ENCODE peak calls at places on chromosome 3, in eight cellular contexts. K is substantia nigra; Q is left ventricle myocardium inferior; R is CD4-positive, alpha-beta memory T cell; E is IMR-90; N is astrocyte; I is A549; D is stomach. B is an unnamed sample.

GRCh38 chr3:136989781-136990524 is 32.2 kb downstream of the IL20RB start:
- DNase-seq in K (no peak), Q (no peak), R (no peak), E (no peak), N (no peak), I (no peak), D (no peak), B (no peak)

GRCh38 chr3:16106050-16106449 is 68.4 kb upstream of the GALNT15 start:
- DNase-seq in K (no peak), Q (no peak), R (no peak), E (no peak), N (no peak), I (no peak), D (no peak), B (no peak)

GRCh38 chr3:115363071-115363470 is 216.0 kb upstream of the ZBTB20 start:
- DNase-seq in K (no peak), Q (no peak), R (no peak), E (peak; percentile 41), N (peak; percentile 44), I (no peak), D (no peak), B (no peak)

GRCh38 chr3:79154861-79155260 is 612.9 kb downstream of the ROBO1 start:
- DNase-seq in K (no peak), Q (no peak), R (no peak), E (no peak), N (no peak), I (no peak), D (no peak), B (no peak)

GRCh38 chr3:143329567-143330164 is 210.1 kb downstream of the CHST2 start:
- DNase-seq in K (peak; percentile 17), Q (no peak), R (no peak), E (no peak), N (peak; percentile 41), I (no peak), D (no peak), B (no peak)

GRCh38 chr3:3683261-3683660 is 116.0 kb upstream of the LRRN1 start:
- DNase-seq in K (no peak), Q (no peak), R (no peak), E (no peak), N (peak; percentile 83), I (no peak), D (no peak), B (no peak)

GRCh38 chr3:65597952-65598413 is 440.7 kb downstream of the MAGI1 start:
- DNase-seq in K (no peak), Q (no peak), R (no peak), E (no peak), N (no peak), I (no peak), D (no peak), B (no peak)

GRCh38 chr3:71048948-71049347 is 534.6 kb downstream of the FOXP1 start:
- DNase-seq in K (no peak), Q (no peak), R (no peak), E (no peak), N (no peak), I (peak; percentile 26), D (peak; percentile 41), B (no peak)

GRCh38 chr3:73592154-73592877 is 32.4 kb downstream of the PDZRN3 start:
- DNase-seq in K (no peak), Q (no peak), R (no peak), E (no peak), N (no peak), I (no peak), D (no peak), B (no peak)

GRCh38 chr3:28077566-28077965 is 163.9 kb upstream of the CMC1 start:
- DNase-seq in K (no peak), Q (no peak), R (no peak), E (peak; percentile 5), N (peak; percentile 3), I (peak; percentile 5), D (no peak), B (peak; percentile 88)

GRCh38 chr3:159928692-159929091 is 59.9 kb upstream of the IL12A start:
- DNase-seq in K (no peak), Q (no peak), R (no peak), E (peak; percentile 98), N (peak; percentile 99), I (peak; percentile 87), D (no peak), B (no peak)

GRCh38 chr3:142878901-142879300 is 10.0 kb downstream of the PCOLCE2 start:
- DNase-seq in K (no peak), Q (no peak), R (no peak), E (no peak), N (no peak), I (no peak), D (no peak), B (no peak)

GRCh38 chr3:72976182-72976825 is 20.3 kb upstream of the PPP4R2 start:
- DNase-seq in K (no peak), Q (no peak), R (no peak), E (peak; percentile 48), N (no peak), I (no peak), D (no peak), B (no peak)

GRCh38 chr3:81439088-81439487 is 322.4 kb downstream of the GBE1 start:
- DNase-seq in K (no peak), Q (no peak), R (no peak), E (no peak), N (no peak), I (no peak), D (no peak), B (no peak)

GRCh38 chr3:195891431-195892104 is 16.8 kb downstream of the TNK2 start:
- DNase-seq in K (no peak), Q (no peak), R (no peak), E (no peak), N (no peak), I (no peak), D (no peak), B (no peak)
- H3K27ac ChIP-seq in K (peak overlapping the region; percentile 73), Q (peak overlapping the region; percentile 80), R (no peak overlapping the region), E (no peak overlapping the region), N (no peak overlapping the region), I (no peak overlapping the region), D (no peak overlapping the region), B (no peak overlapping the region)

GRCh38 chr3:31277582-31277981 is 255.1 kb upstream of the STT3B start:
- DNase-seq in K (no peak), Q (no peak), R (no peak), E (no peak), N (peak; percentile 43), I (no peak), D (no peak), B (no peak)

GRCh38 chr3:31275583-31275982 is 257.1 kb upstream of the STT3B start:
- DNase-seq in K (no peak), Q (no peak), R (no peak), E (no peak), N (no peak), I (no peak), D (no peak), B (no peak)

GRCh38 chr3:31278532-31278931 is 254.2 kb upstream of the STT3B start:
- DNase-seq in K (no peak), Q (no peak), R (no peak), E (no peak), N (no peak), I (no peak), D (no peak), B (no peak)

GRCh38 chr3:31275038-31275562 is 257.6 kb upstream of the STT3B start:
- DNase-seq in K (no peak), Q (no peak), R (no peak), E (peak; percentile 64), N (peak; percentile 85), I (peak; percentile 80), D (peak; percentile 27), B (no peak)

GRCh38 chr3:31274406-31275024 is 258.2 kb upstream of the STT3B start:
- DNase-seq in K (no peak), Q (no peak), R (no peak), E (no peak), N (peak; percentile 43), I (no peak), D (no peak), B (no peak)
- H3K27ac ChIP-seq in K (no peak overlapping the region), Q (peak overlapping the region; percentile 22), R (no peak overlapping the region), E (no peak overlapping the region), N (peak overlapping the region; percentile 41), I (peak overlapping the region; percentile 56), D (peak overlapping the region; percentile 67), B (no peak overlapping the region)

GRCh38 chr3:77254967-77255831 is 215.3 kb downstream of the ROBO2 start:
- DNase-seq in K (no peak), Q (no peak), R (no peak), E (peak; percentile 69), N (peak; percentile 12), I (peak; percentile 52), D (peak; percentile 40), B (peak; percentile 68)

GRCh38 chr3:77247063-77247462 is 207.2 kb downstream of the ROBO2 start:
- DNase-seq in K (no peak), Q (no peak), R (no peak), E (peak; percentile 24), N (no peak), I (no peak), D (no peak), B (no peak)

GRCh38 chr3:77247817-77248216 is 207.9 kb downstream of the ROBO2 start:
- DNase-seq in K (no peak), Q (no peak), R (no peak), E (no peak), N (no peak), I (no peak), D (no peak), B (no peak)

GRCh38 chr3:77248420-77248819 is 208.5 kb downstream of the ROBO2 start:
- DNase-seq in K (no peak), Q (no peak), R (no peak), E (no peak), N (no peak), I (no peak), D (no peak), B (no peak)

DNA sequence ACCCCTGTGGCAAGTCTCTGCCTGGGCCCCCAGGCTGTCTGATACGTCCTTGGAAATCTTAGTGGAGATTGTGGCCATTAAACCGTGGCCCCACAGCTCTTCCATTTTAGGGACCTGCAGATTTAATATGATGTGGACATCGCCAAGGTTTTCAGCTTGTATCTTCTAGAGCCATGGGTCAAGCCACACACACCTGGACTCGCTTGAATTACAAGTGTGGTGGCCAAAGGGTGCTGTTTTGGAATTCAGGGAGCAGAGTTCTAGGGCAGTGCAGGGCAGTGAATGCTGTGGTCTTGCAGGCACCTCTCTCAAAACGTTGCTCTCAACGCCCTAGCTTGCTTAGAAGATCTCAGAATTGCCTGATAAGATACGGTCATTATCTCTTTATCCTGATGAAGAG is 211.2 kb downstream of the ROBO2 start:
- DNase-seq in K (no peak), Q (no peak), R (no peak), E (no peak), N (no peak), I (no peak), D (no peak), B (no peak)
- H3K27ac ChIP-seq in K (no peak overlapping the region), Q (no peak overlapping the region), R (no peak overlapping the region), E (no peak overlapping the region), N (no peak overlapping the region), I (no peak overlapping the region), D (no peak overlapping the region), B (no peak overlapping the region)

GRCh38 chr3:169146112-169146665 is 517.3 kb downstream of the MECOM start:
- DNase-seq in K (no peak), Q (peak; percentile 37), R (no peak), E (peak; percentile 64), N (peak; percentile 66), I (no peak), D (peak; percentile 73), B (peak; percentile 9)
- H3K27ac ChIP-seq in K (no peak overlapping the region), Q (peak overlapping the region; percentile 91), R (no peak overlapping the region), E (peak overlapping the region; percentile 98), N (peak overlapping the region; percentile 87), I (no peak overlapping the region), D (peak overlapping the region; percentile 94), B (no peak overlapping the region)

B was measured in A673.